ENCODE peak calls at places on chromosomes 7 and 10, in four cellular contexts. One of them, this sample, is unnamed.

GRCh38 chr7:111210996-111211395 is 120.1 kb downstream of the LRRN3 start:
- DNase-seq in Peyer's patch: no peak
- DNase-seq in bronchial epithelial cell: no peak
- DNase-seq in K562: no peak
- DNase-seq in this sample: peak

GRCh38 chr7:32680259-32681173 is 185.2 kb downstream of the AVL9 start:
- DNase-seq in Peyer's patch: no peak
- DNase-seq in bronchial epithelial cell: peak
- DNase-seq in K562: peak
- DNase-seq in this sample: no peak

GRCh38 chr10:100888957-100889356 is 23.8 kb upstream of the SLF2 start:
- DNase-seq in Peyer's patch: no peak
- DNase-seq in bronchial epithelial cell: no peak
- DNase-seq in K562: no peak
- DNase-seq in this sample: no peak

GRCh38 chr10:62738916-62739315 is 65.6 kb upstream of the ADO start:
- DNase-seq in Peyer's patch: no peak
- DNase-seq in bronchial epithelial cell: peak
- DNase-seq in K562: no peak
- DNase-seq in this sample: no peak

GRCh38 chr10:113456741-113457140 is 96.1 kb upstream of the HABP2 start:
- DNase-seq in Peyer's patch: no peak
- DNase-seq in bronchial epithelial cell: no peak
- DNase-seq in K562: no peak
- DNase-seq in this sample: no peak

GRCh38 chr7:2172311-2173183 is 60.2 kb downstream of the MAD1L1 start:
- DNase-seq in Peyer's patch: no peak
- DNase-seq in bronchial epithelial cell: peak
- DNase-seq in K562: no peak
- DNase-seq in this sample: peak

GRCh38 chr7:152158801-152159587 is 133.5 kb downstream of the GALNT11 start:
- DNase-seq in Peyer's patch: peak
- DNase-seq in bronchial epithelial cell: peak
- DNase-seq in K562: no peak
- DNase-seq in this sample: no peak

GRCh38 chr10:65419629-65420028 is 1506.2 kb upstream of the LRRTM3 start:
- DNase-seq in Peyer's patch: no peak
- DNase-seq in bronchial epithelial cell: peak
- DNase-seq in K562: no peak
- DNase-seq in this sample: no peak

GRCh38 chr10:34292675-34293074 is 522.4 kb downstream of the PARD3 start:
- DNase-seq in Peyer's patch: no peak
- DNase-seq in bronchial epithelial cell: no peak
- DNase-seq in K562: no peak
- DNase-seq in this sample: no peak

GRCh38 chr7:73901231-73901822 is 40.4 kb downstream of the TMEM270 start:
- DNase-seq in Peyer's patch: no peak
- DNase-seq in bronchial epithelial cell: no peak
- DNase-seq in K562: no peak
- DNase-seq in this sample: no peak

GRCh38 chr10:92200564-92200963 is 90.3 kb downstream of the CPEB3 start:
- DNase-seq in Peyer's patch: no peak
- DNase-seq in bronchial epithelial cell: peak
- DNase-seq in K562: no peak
- DNase-seq in this sample: no peak

GRCh38 chr7:39091774-39092173 is 114.1 kb downstream of the POU6F2 start:
- DNase-seq in Peyer's patch: no peak
- DNase-seq in bronchial epithelial cell: no peak
- DNase-seq in K562: no peak
- DNase-seq in this sample: no peak

GRCh38 chr10:33412261-33413092 is 78.0 kb upstream of the NRP1 start:
- DNase-seq in Peyer's patch: peak
- DNase-seq in bronchial epithelial cell: peak
- DNase-seq in K562: no peak
- DNase-seq in this sample: peak

GRCh38 chr10:12594448-12594944 is 245.1 kb downstream of the CAMK1D start:
- DNase-seq in Peyer's patch: peak
- DNase-seq in bronchial epithelial cell: no peak
- DNase-seq in K562: no peak
- DNase-seq in this sample: no peak

GRCh38 chr7:5425507-5426225 is 2.0 kb upstream of the TNRC18 start:
- DNase-seq in Peyer's patch: peak
- DNase-seq in bronchial epithelial cell: peak
- DNase-seq in K562: peak
- DNase-seq in this sample: peak

GRCh38 chr7:76069238-76069638 is 21.3 kb downstream of the MDH2 start:
- DNase-seq in Peyer's patch: peak
- DNase-seq in bronchial epithelial cell: peak
- DNase-seq in K562: peak
- DNase-seq in this sample: peak

GRCh38 chr10:69417542-69417941 is 824 bp upstream of the TACR2 start:
- DNase-seq in Peyer's patch: no peak
- DNase-seq in bronchial epithelial cell: no peak
- DNase-seq in K562: no peak
- DNase-seq in this sample: no peak

GRCh38 chr10:69418052-69418752 is 1.5 kb upstream of the TACR2 start:
- DNase-seq in Peyer's patch: peak
- DNase-seq in bronchial epithelial cell: no peak
- DNase-seq in K562: no peak
- DNase-seq in this sample: no peak

GRCh38 chr10:69415049-69415448 is 1.7 kb downstream of the TACR2 start:
- DNase-seq in Peyer's patch: no peak
- DNase-seq in bronchial epithelial cell: no peak
- DNase-seq in K562: no peak
- DNase-seq in this sample: no peak

GRCh38 chr10:69415951-69416350 is 767 bp downstream of the TACR2 start:
- DNase-seq in Peyer's patch: no peak
- DNase-seq in bronchial epithelial cell: no peak
- DNase-seq in K562: no peak
- DNase-seq in this sample: no peak

GRCh38 chr10:69416695-69417094 is at the start of gene TACR2:
- DNase-seq in Peyer's patch: no peak
- DNase-seq in bronchial epithelial cell: no peak
- DNase-seq in K562: no peak
- DNase-seq in this sample: no peak
- H3K4me3 ChIP-seq in Peyer's patch: no peak
- H3K4me3 ChIP-seq in bronchial epithelial cell: no peak
- H3K4me3 ChIP-seq in K562: no peak
- H3K4me3 ChIP-seq in this sample: no peak

GRCh38 chr7:92432299-92432946 is 14.9 kb upstream of the GATAD1 start:
- DNase-seq in Peyer's patch: no peak
- DNase-seq in bronchial epithelial cell: no peak
- DNase-seq in K562: no peak
- DNase-seq in this sample: no peak
- H3K4me3 ChIP-seq in Peyer's patch: no peak
- H3K4me3 ChIP-seq in bronchial epithelial cell: no peak
- H3K4me3 ChIP-seq in K562: no peak
- H3K4me3 ChIP-seq in this sample: no peak

GRCh38 chr10:22454634-22455033 is 109.3 kb downstream of the SPAG6 start:
- DNase-seq in Peyer's patch: no peak
- DNase-seq in bronchial epithelial cell: no peak
- DNase-seq in K562: no peak
- DNase-seq in this sample: no peak
- H3K4me3 ChIP-seq in Peyer's patch: no peak
- H3K4me3 ChIP-seq in bronchial epithelial cell: no peak
- H3K4me3 ChIP-seq in K562: no peak
- H3K4me3 ChIP-seq in this sample: no peak

DNA sequence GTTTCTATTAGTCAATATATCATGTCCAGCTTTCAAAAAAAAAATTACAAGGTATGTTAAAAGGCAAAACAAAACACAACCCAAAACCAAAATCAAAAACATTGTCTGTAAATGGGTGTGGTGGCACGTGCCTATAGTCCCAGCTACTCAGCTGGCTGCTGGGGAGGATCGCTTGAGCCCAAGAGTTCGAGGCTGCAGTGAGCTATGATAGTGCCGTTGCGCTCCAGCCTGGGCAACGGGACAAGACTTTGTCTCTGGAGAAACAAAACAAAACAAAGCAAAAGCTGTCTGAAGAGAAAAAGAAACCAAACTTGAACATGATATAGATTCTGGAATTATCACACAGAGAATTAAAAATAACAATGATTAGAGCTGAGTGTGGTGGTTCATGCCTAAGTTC is 10.3 kb upstream of the CPA5 start:
- DNase-seq in Peyer's patch: no peak
- DNase-seq in bronchial epithelial cell: no peak
- DNase-seq in K562: no peak
- DNase-seq in this sample: no peak
- H3K4me3 ChIP-seq in Peyer's patch: no peak
- H3K4me3 ChIP-seq in bronchial epithelial cell: no peak
- H3K4me3 ChIP-seq in K562: no peak
- H3K4me3 ChIP-seq in this sample: no peak

DNA sequence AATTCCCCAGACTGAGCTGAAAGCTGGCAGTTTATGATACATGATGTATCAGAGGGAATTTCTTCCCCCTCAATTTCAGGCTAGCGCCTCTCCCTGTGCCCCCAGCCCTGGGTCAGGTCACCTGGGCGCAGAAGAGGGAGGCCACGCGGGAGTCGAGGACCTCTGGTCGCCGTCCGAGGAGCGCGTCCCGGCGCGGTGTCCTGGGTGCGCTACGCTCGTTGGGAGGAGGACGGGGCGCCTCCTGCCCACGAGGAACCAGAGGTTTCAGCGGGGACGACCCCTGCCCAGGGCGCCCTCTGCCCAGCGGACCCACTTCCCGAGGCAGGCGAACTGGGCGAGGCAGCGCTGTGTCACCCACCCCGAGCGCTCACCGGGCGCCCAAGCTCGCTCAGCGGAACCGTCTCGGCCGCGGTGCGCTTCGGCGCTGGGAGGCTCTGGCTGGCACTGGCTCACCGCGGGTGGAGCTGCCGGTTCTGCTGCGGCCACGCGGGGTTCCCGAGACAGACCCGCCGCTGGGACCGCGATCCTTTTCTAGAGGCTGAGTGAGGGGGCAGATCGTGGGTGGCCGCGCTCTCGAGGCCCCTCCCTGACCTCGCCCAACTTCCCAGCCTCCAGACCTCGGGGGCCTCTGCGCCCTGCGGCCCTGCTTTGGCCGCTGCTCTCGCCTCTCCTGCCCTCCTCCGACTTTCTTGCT is at the start of gene FAM237B:
- DNase-seq in Peyer's patch: no peak
- DNase-seq in bronchial epithelial cell: no peak
- DNase-seq in K562: no peak
- DNase-seq in this sample: no peak
- H3K4me3 ChIP-seq in Peyer's patch: no peak
- H3K4me3 ChIP-seq in bronchial epithelial cell: peak
- H3K4me3 ChIP-seq in K562: no peak
- H3K4me3 ChIP-seq in this sample: peak

GRCh38 chr7:106767073-106767472 is 98.0 kb upstream of the PIK3CG start:
- DNase-seq in Peyer's patch: no peak
- DNase-seq in bronchial epithelial cell: no peak
- DNase-seq in K562: no peak
- DNase-seq in this sample: no peak
- H3K4me3 ChIP-seq in Peyer's patch: no peak
- H3K4me3 ChIP-seq in bronchial epithelial cell: no peak
- H3K4me3 ChIP-seq in K562: no peak
- H3K4me3 ChIP-seq in this sample: no peak